ENCODE peak calls at places on chromosome 11, in six cellular contexts. F is right cardiac atrium, N is hippocampal formation, A is HEK293T, D is B cell, S is Caki2. Q is an unnamed sample.

GRCh38 chr11:76684470-76684869 is 13.9 kb upstream of the LRRC32 start:
- DNase-seq in A (no peak), S (no peak), N (no peak), F (no peak), D (no peak), Q (no peak)

GRCh38 chr11:67464411-67465189 is 4.5 kb downstream of the TMEM134 start:
- DNase-seq in D (peak), F (peak), N (peak), S (peak), A (peak), Q (no peak)

GRCh38 chr11:72425053-72425980 is 9.0 kb downstream of the CLPB start:
- DNase-seq in F (no peak), N (no peak), A (no peak), D (no peak), S (no peak), Q (peak)

GRCh38 chr11:64855596-64856304 is 11.3 kb upstream of the CDC42BPG start:
- DNase-seq in A (no peak), N (no peak), F (no peak), D (no peak), S (no peak), Q (no peak)

GRCh38 chr11:65884716-65885092 is 3.6 kb downstream of the FIBP start:
- DNase-seq in D (peak), A (peak), S (peak), F (peak), N (peak), Q (peak)

GRCh38 chr11:2576116-2576515 is 123.7 kb downstream of the KCNQ1OT1 start:
- DNase-seq in S (no peak), F (peak), A (no peak), N (no peak), D (no peak), Q (no peak)

GRCh38 chr11:8328848-8329330 is 65.2 kb upstream of the LMO1 start:
- DNase-seq in A (peak), F (peak), N (peak), S (peak), D (peak), Q (peak)

GRCh38 chr11:73312806-73313403 is 4.8 kb downstream of the ARHGEF17 start:
- DNase-seq in S (no peak), D (no peak), F (no peak), N (no peak), A (no peak), Q (peak)

GRCh38 chr11:126926376-126926791 is 74.2 kb downstream of the KIRREL3 start:
- DNase-seq in A (no peak), F (peak), N (peak), S (no peak), D (no peak), Q (no peak)

GRCh38 chr11:108890482-108891092 is 225.7 kb downstream of the DDX10 start:
- DNase-seq in D (no peak), A (no peak), N (no peak), F (no peak), S (no peak), Q (no peak)

GRCh38 chr11:94926698-94927237 is 46.6 kb downstream of the CWC15 start:
- DNase-seq in F (peak), A (no peak), N (peak), D (no peak), S (no peak), Q (no peak)